ENCODE peak calls at places on chromosomes 4 and X, in six cellular contexts. I is Peyer's patch, J is foreskin fibroblast, T is esophagus squamous epithelium, Z is heart left ventricle, S is IMR-90. U is an unnamed sample.

GRCh38 chrX:79515529-79515928 is 148.4 kb upstream of the ITM2A start:
- DNase-seq in I (no peak), Z (no peak), T (no peak), S (no peak), J (no peak), U (no peak)

GRCh38 chrX:39645059-39645895 is 452.5 kb downstream of the BCOR start:
- DNase-seq in I (peak; percentile 48), Z (peak; percentile 67), T (no peak), S (peak; percentile 59), J (peak; percentile 63), U (peak; percentile 85)

GRCh38 chr4:142314183-142314582 is 531.9 kb downstream of the INPP4B start:
- DNase-seq in I (no peak), S (no peak), J (no peak), Z (no peak), T (no peak), U (no peak)

GRCh38 chrX:120269379-120270035 is 18.9 kb downstream of the ZBTB33 start:
- DNase-seq in Z (no peak), J (no peak), I (no peak), S (no peak), T (no peak), U (peak; percentile 11)

GRCh38 chrX:101419489-101419888 is 11.5 kb downstream of the HNRNPH2 start:
- DNase-seq in J (no peak), I (no peak), S (no peak), T (no peak), Z (no peak), U (no peak)

GRCh38 chrX:131895002-131895401 is 128.1 kb upstream of the STK26 start:
- DNase-seq in I (no peak), J (peak; percentile 2), T (no peak), S (peak; percentile 6), Z (no peak), U (no peak)

GRCh38 chr4:140094701-140095420 is 59.1 kb downstream of the MAML3 start:
- DNase-seq in T (no peak), I (peak; percentile 53), Z (peak; percentile 70), J (no peak), S (peak; percentile 73), U (no peak)

GRCh38 chr4:109290918-109291317 is 11.5 kb downstream of the COL25A1 start:
- DNase-seq in S (no peak), I (no peak), J (no peak), Z (no peak), T (no peak), U (no peak)

GRCh38 chr4:177308842-177309524 is 691 bp upstream of the NEIL3 start:
- DNase-seq in I (no peak), T (no peak), Z (no peak), S (no peak), J (no peak), U (no peak)

GRCh38 chrX:10981491-10981890 is 129.6 kb upstream of the HCCS start:
- DNase-seq in J (no peak), Z (no peak), T (no peak), S (no peak), I (no peak), U (no peak)

GRCh38 chr4:22897520-22898108 is 204.9 kb downstream of the GBA3 start:
- DNase-seq in T (no peak), I (no peak), J (peak; percentile 0), S (peak; percentile 5), Z (no peak), U (peak; percentile 25)

GRCh38 chr4:155761916-155762315 is 3.1 kb downstream of the GUCY1B1 start:
- DNase-seq in I (no peak), J (no peak), S (no peak), T (no peak), Z (no peak), U (no peak)

GRCh38 chrX:9788908-9789307 is 2.7 kb downstream of the SHROOM2 start:
- DNase-seq in J (no peak), I (no peak), T (no peak), Z (no peak), S (peak; percentile 55), U (no peak)

GRCh38 chr4:79651516-79651915 is 243.5 kb upstream of the GK2 start:
- DNase-seq in I (no peak), J (no peak), T (no peak), S (no peak), Z (no peak), U (peak; percentile 40)

GRCh38 chrX:133468081-133468480 is 52.8 kb upstream of the GPC4 start:
- DNase-seq in I (no peak), J (no peak), S (no peak), Z (no peak), T (no peak), U (no peak)

GRCh38 chr4:3514806-3515421 is 17.3 kb downstream of the LRPAP1 start:
- DNase-seq in T (no peak), I (no peak), Z (no peak), J (no peak), S (no peak), U (no peak)
- TF ChIP-seq CTCF in T (peak; percentile 27), I (no peak), Z (peak; percentile 39), J (peak; percentile 5), S (no peak), U (peak; percentile 22)

GRCh38 chr4:93996895-93997294 is 168.3 kb downstream of the ATOH1 start:
- DNase-seq in J (no peak), T (no peak), Z (no peak), I (no peak), S (no peak), U (no peak)

DNA sequence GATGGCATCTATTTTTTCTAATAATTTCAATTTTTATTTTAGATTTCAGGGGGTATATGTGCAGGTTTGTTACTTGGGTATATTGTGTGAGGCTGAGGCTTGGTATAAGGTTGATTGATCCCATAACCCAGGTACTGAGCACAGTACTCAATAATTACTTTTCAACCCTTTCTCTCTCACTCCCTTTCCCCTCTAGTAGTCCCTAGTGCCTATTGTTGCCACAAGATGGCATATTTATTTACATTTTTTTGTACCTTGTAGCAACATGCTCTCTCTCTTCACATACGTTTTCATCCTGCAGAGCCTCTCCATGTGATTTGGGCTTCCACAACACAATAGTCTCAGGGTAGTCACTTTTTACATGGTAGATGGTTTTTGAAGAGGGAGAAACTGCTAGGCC is 172.0 kb downstream of the ATOH1 start:
- DNase-seq in I (no peak), S (no peak), J (no peak), Z (no peak), T (no peak), U (no peak)
- TF ChIP-seq CTCF in I (no peak), S (no peak), J (no peak), Z (no peak), T (no peak), U (no peak)

DNA sequence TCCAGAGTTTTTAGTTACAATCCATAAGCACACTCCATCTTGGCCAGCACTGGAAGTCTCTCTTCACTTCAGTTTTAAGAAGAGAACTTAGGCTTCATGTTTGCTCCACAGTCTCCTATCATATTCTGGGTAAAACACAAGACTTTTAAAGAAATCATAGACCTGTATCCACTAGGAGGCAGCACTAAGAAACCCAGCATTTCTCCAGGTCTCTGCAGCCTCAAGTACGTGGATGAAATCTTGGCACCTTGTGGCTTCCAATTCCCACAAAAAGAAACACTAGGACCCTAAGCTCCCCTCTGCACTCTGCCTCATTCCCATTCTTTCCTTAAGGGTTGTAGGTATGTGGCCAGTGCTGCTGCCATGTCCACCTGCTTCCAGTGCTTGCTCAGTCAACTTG is 367.3 kb upstream of the CASK start:
- DNase-seq in J (no peak), T (no peak), Z (no peak), I (no peak), S (peak; percentile 0), U (peak; percentile 2)
- TF ChIP-seq CTCF in J (no peak), T (no peak), Z (no peak), I (peak; percentile 24), S (no peak), U (peak; percentile 14)

GRCh38 chr4:6680372-6681034 is 13.2 kb upstream of the S100P start:
- DNase-seq in S (no peak), I (peak; percentile 45), Z (no peak), T (no peak), J (no peak), U (no peak)
- TF ChIP-seq CTCF in S (no peak), I (no peak), Z (no peak), T (no peak), J (peak; percentile 2), U (no peak)

DNA sequence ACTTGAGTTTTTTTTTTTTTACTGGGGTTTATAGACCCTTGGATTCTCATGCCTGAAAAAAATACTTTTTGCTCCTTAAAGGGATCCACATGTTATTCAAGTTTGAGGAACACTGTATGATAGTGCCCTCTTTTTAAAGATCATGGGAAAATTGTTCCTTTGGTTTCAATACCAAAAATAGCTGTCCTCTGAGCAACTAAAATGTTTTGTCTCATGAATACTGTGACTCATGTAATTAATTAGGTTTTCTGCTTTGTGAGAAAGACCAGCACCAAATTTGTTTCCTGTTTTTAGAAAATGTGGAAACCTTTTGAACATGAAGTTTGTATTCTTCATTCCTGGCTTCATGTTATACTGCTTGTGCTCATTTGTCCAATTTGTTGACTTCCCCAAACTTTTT is 127.5 kb upstream of the SH3RF1 start:
- DNase-seq in J (peak; percentile 54), T (no peak), Z (no peak), S (peak; percentile 76), I (no peak), U (peak; percentile 82)
- TF ChIP-seq CTCF in J (no peak), T (no peak), Z (no peak), S (no peak), I (no peak), U (no peak)

GRCh38 chr4:2008921-2009650 is at the start of gene NELFA:
- DNase-seq in J (peak; percentile 89), S (peak; percentile 91), T (peak; percentile 77), Z (peak; percentile 95), I (peak; percentile 98), U (peak; percentile 93)
- TF ChIP-seq CTCF in J (peak; percentile 38), S (peak; percentile 24), T (peak; percentile 54), Z (peak; percentile 47), I (peak; percentile 88), U (peak; percentile 44)

GRCh38 chrX:149490100-149490499 is 15.0 kb downstream of the IDS start:
- DNase-seq in Z (no peak), T (no peak), I (no peak), S (peak; percentile 25), J (peak; percentile 24), U (peak; percentile 24)

GRCh38 chrX:149491812-149492211 is 13.3 kb downstream of the IDS start:
- DNase-seq in S (no peak), Z (no peak), J (no peak), T (no peak), I (no peak), U (no peak)

DNA sequence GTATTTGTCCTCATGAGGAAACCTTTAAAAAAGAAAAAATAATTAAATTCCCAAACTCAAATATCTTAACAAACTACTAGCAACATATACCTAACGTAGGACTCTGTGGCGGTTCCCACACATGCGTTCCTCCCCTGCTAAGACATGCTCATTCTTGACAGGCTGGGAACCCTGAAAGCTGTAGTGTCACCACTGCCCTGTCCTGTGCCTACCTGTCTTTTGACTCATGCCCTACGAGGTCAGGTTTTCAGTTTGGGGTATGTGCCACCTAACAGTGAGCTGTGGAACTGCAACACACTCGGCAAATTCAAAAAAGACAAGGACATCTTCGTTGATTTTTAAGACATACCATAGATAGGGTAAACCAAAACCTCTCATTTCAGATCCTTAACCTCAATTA is 17.8 kb downstream of the IDS start:
- DNase-seq in Z (no peak), I (no peak), S (no peak), J (no peak), T (no peak), U (no peak)
- TF ChIP-seq CTCF in Z (peak; percentile 14), I (no peak), S (no peak), J (peak; percentile 22), T (peak; percentile 49), U (peak; percentile 28)

DNA sequence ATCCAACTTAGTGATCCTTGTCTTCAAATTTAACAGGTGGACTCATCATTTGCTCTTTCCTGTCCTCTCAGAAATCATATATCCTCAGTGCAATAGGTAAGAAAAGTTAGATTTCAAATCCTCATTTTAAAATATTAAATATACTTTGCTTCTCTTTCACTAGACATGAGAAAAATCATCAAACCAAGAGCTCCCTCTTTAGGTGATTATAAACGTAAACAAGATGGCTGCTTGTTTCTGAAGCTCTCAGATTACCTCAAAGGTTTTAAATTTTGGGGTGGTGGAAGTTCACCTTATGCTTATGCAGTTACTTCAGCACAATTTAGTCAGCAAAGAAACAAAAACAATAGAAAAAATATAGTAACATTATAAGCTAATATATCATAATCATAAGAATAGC is 27.3 kb downstream of the CSN3 start:
- DNase-seq in I (no peak), Z (no peak), T (no peak), S (no peak), J (no peak), U (no peak)
- TF ChIP-seq CTCF in I (peak; percentile 7), Z (no peak), T (no peak), S (no peak), J (no peak), U (no peak)

U was measured in fibroblast of the aortic adventitia.